ENCODE peak calls at places on chromosomes 6 and 20, in seven cellular contexts. S is SK-N-SH; M is H1; P is NCI-H510A treated with DMSO at 0.1 percent for 48 hours; R is stimulated activated CD4-positive, alpha-beta T cell treated with anti-CD3 and anti-CD28 coated beads, Interleukin-2, amount 100 ng/mL, for 4 hours; T is fibroblast of mammary gland; B is lung microvascular endothelial cell. H is an unnamed sample.

GRCh38 chr6:140245641-140246040 is 871.2 kb upstream of the CITED2 start:
- DNase-seq in S (no peak), M (no peak), P (no peak), R (no peak), T (no peak), B (no peak), H (no peak)

GRCh38 chr20:57056651-57057050 is 209.8 kb downstream of the BMP7 start:
- DNase-seq in S (no peak), M (no peak), P (no peak), R (no peak), T (no peak), B (no peak), H (no peak)

GRCh38 chr6:14467591-14467990 is 350.0 kb downstream of the CD83 start:
- DNase-seq in S (no peak), M (no peak), P (no peak), R (no peak), T (peak), B (no peak), H (no peak)

GRCh38 chr6:84976516-84977420 is 212.4 kb upstream of the TBX18 start:
- DNase-seq in S (no peak), M (no peak), P (no peak), R (no peak), T (peak), B (peak), H (no peak)

GRCh38 chr20:53578492-53579222 is 15.0 kb downstream of the ZNF217 start:
- DNase-seq in S (peak), M (no peak), P (peak), R (peak), T (peak), B (peak), H (peak)

GRCh38 chr6:54805077-54805476 is 41.5 kb upstream of the FAM83B start:
- DNase-seq in S (no peak), M (no peak), P (no peak), R (no peak), T (no peak), B (no peak), H (no peak)

GRCh38 chr6:9540534-9541126 is 874.2 kb downstream of the TFAP2A start:
- DNase-seq in S (peak), M (no peak), P (peak), R (no peak), T (peak), B (peak), H (peak)

GRCh38 chr6:90383212-90383611 is 86.6 kb upstream of the BACH2 start:
- DNase-seq in S (no peak), M (no peak), P (no peak), R (no peak), T (no peak), B (no peak), H (no peak)